ENCODE peak calls at places on chromosomes 2 and 18, in four cellular contexts. One of them, this sample, is unnamed.

GRCh38 chr18:41982942-41983660 is 28.1 kb downstream of the PIK3C3 start:
- DNase-seq in GM18507: peak; percentile 3
- DNase-seq in activated CD8-positive, alpha-beta memory T cell treated with anti-CD3 and anti-CD28 coated beads for 24 hours: no peak
- DNase-seq in Kasumi-1: no peak
- DNase-seq in this sample: no peak

GRCh38 chr2:176099737-176100546 is at the start of gene HOXD12:
- DNase-seq in activated CD8-positive, alpha-beta memory T cell treated with anti-CD3 and anti-CD28 coated beads for 24 hours: peak; percentile 56
- DNase-seq in Kasumi-1: no peak
- DNase-seq in GM18507: no peak
- DNase-seq in this sample: no peak

GRCh38 chr2:57943271-57943670 is 103.3 kb upstream of the VRK2 start:
- DNase-seq in activated CD8-positive, alpha-beta memory T cell treated with anti-CD3 and anti-CD28 coated beads for 24 hours: no peak
- DNase-seq in Kasumi-1: no peak
- DNase-seq in GM18507: no peak
- DNase-seq in this sample: no peak

GRCh38 chr2:69989017-69989416 is 27.6 kb upstream of the ASPRV1 start:
- DNase-seq in GM18507: no peak
- DNase-seq in Kasumi-1: no peak
- DNase-seq in activated CD8-positive, alpha-beta memory T cell treated with anti-CD3 and anti-CD28 coated beads for 24 hours: no peak
- DNase-seq in this sample: no peak

GRCh38 chr18:60692277-60692676 is 319.7 kb upstream of the MC4R start:
- DNase-seq in activated CD8-positive, alpha-beta memory T cell treated with anti-CD3 and anti-CD28 coated beads for 24 hours: no peak
- DNase-seq in Kasumi-1: no peak
- DNase-seq in GM18507: no peak
- DNase-seq in this sample: no peak

GRCh38 chr2:129796801-129797488 is 182.5 kb upstream of the RAB6C start:
- DNase-seq in activated CD8-positive, alpha-beta memory T cell treated with anti-CD3 and anti-CD28 coated beads for 24 hours: no peak
- DNase-seq in Kasumi-1: no peak
- DNase-seq in GM18507: no peak
- DNase-seq in this sample: no peak

GRCh38 chr2:95670167-95670566 is 78.4 kb downstream of the TRIM43 start:
- DNase-seq in GM18507: no peak
- DNase-seq in activated CD8-positive, alpha-beta memory T cell treated with anti-CD3 and anti-CD28 coated beads for 24 hours: no peak
- DNase-seq in Kasumi-1: no peak
- DNase-seq in this sample: no peak

GRCh38 chr2:18593496-18593895 is 4.1 kb upstream of the NT5C1B start:
- DNase-seq in activated CD8-positive, alpha-beta memory T cell treated with anti-CD3 and anti-CD28 coated beads for 24 hours: no peak
- DNase-seq in GM18507: no peak
- DNase-seq in Kasumi-1: no peak
- DNase-seq in this sample: no peak

GRCh38 chr2:179031731-179032408 is 18.1 kb downstream of the CCDC141 start:
- DNase-seq in activated CD8-positive, alpha-beta memory T cell treated with anti-CD3 and anti-CD28 coated beads for 24 hours: peak; percentile 79
- DNase-seq in Kasumi-1: peak; percentile 78
- DNase-seq in GM18507: no peak
- DNase-seq in this sample: no peak

GRCh38 chr2:2703127-2703526 is 372.1 kb upstream of the MYT1L start:
- DNase-seq in GM18507: no peak
- DNase-seq in activated CD8-positive, alpha-beta memory T cell treated with anti-CD3 and anti-CD28 coated beads for 24 hours: no peak
- DNase-seq in Kasumi-1: no peak
- DNase-seq in this sample: no peak

GRCh38 chr2:209614630-209615369 is 156.8 kb upstream of the UNC80 start:
- DNase-seq in activated CD8-positive, alpha-beta memory T cell treated with anti-CD3 and anti-CD28 coated beads for 24 hours: no peak
- DNase-seq in GM18507: no peak
- DNase-seq in Kasumi-1: no peak
- DNase-seq in this sample: no peak

GRCh38 chr18:40366521-40366920 is 1588.5 kb upstream of the PIK3C3 start:
- DNase-seq in GM18507: no peak
- DNase-seq in Kasumi-1: no peak
- DNase-seq in activated CD8-positive, alpha-beta memory T cell treated with anti-CD3 and anti-CD28 coated beads for 24 hours: no peak
- DNase-seq in this sample: no peak

GRCh38 chr18:63199743-63200241 is 119.8 kb downstream of the BCL2 start:
- DNase-seq in activated CD8-positive, alpha-beta memory T cell treated with anti-CD3 and anti-CD28 coated beads for 24 hours: peak; percentile 75
- DNase-seq in GM18507: no peak
- DNase-seq in Kasumi-1: peak; percentile 20
- DNase-seq in this sample: no peak

GRCh38 chr2:226835420-226835795 is 446 bp upstream of the RHBDD1 start:
- DNase-seq in Kasumi-1: peak; percentile 40
- DNase-seq in activated CD8-positive, alpha-beta memory T cell treated with anti-CD3 and anti-CD28 coated beads for 24 hours: no peak
- DNase-seq in GM18507: no peak
- DNase-seq in this sample: no peak

GRCh38 chr2:230866704-230867561 is 2.2 kb downstream of the ITM2C start:
- DNase-seq in GM18507: no peak
- DNase-seq in activated CD8-positive, alpha-beta memory T cell treated with anti-CD3 and anti-CD28 coated beads for 24 hours: peak; percentile 83
- DNase-seq in Kasumi-1: peak; percentile 28
- DNase-seq in this sample: no peak

GRCh38 chr2:46066591-46066990 is 230.6 kb upstream of the EPAS1 start:
- DNase-seq in Kasumi-1: no peak
- DNase-seq in activated CD8-positive, alpha-beta memory T cell treated with anti-CD3 and anti-CD28 coated beads for 24 hours: no peak
- DNase-seq in GM18507: no peak
- DNase-seq in this sample: no peak

GRCh38 chr2:69453475-69454129 is 16.4 kb upstream of the NFU1 start:
- DNase-seq in GM18507: peak; percentile 20
- DNase-seq in Kasumi-1: no peak
- DNase-seq in activated CD8-positive, alpha-beta memory T cell treated with anti-CD3 and anti-CD28 coated beads for 24 hours: no peak
- DNase-seq in this sample: no peak

GRCh38 chr2:3597567-3597966 is 2.7 kb downstream of the COLEC11 start:
- DNase-seq in GM18507: no peak
- DNase-seq in Kasumi-1: no peak
- DNase-seq in activated CD8-positive, alpha-beta memory T cell treated with anti-CD3 and anti-CD28 coated beads for 24 hours: no peak
- DNase-seq in this sample: peak; percentile 48

GRCh38 chr18:28175930-28176673 is 828 bp downstream of the CDH2 start:
- DNase-seq in activated CD8-positive, alpha-beta memory T cell treated with anti-CD3 and anti-CD28 coated beads for 24 hours: no peak
- DNase-seq in Kasumi-1: no peak
- DNase-seq in GM18507: no peak
- DNase-seq in this sample: no peak

GRCh38 chr2:176085861-176086771 is 2.4 kb upstream of the EVX2 start:
- DNase-seq in Kasumi-1: peak; percentile 57
- DNase-seq in GM18507: no peak
- DNase-seq in activated CD8-positive, alpha-beta memory T cell treated with anti-CD3 and anti-CD28 coated beads for 24 hours: peak; percentile 52
- DNase-seq in this sample: no peak

GRCh38 chr2:215189393-215189792 is 51.0 kb upstream of the ABCA12 start:
- DNase-seq in GM18507: no peak
- DNase-seq in activated CD8-positive, alpha-beta memory T cell treated with anti-CD3 and anti-CD28 coated beads for 24 hours: no peak
- DNase-seq in Kasumi-1: no peak
- DNase-seq in this sample: no peak

GRCh38 chr2:134232868-134233732 is 20.8 kb upstream of the MGAT5 start:
- DNase-seq in activated CD8-positive, alpha-beta memory T cell treated with anti-CD3 and anti-CD28 coated beads for 24 hours: no peak
- DNase-seq in Kasumi-1: peak; percentile 62
- DNase-seq in GM18507: no peak
- DNase-seq in this sample: no peak

GRCh38 chr18:59516356-59517155 is 157.5 kb upstream of the LMAN1 start:
- DNase-seq in GM18507: no peak
- DNase-seq in activated CD8-positive, alpha-beta memory T cell treated with anti-CD3 and anti-CD28 coated beads for 24 hours: no peak
- DNase-seq in Kasumi-1: no peak
- DNase-seq in this sample: peak; percentile 79

GRCh38 chr2:229431331-229431954 is 160.4 kb upstream of the PID1 start:
- DNase-seq in activated CD8-positive, alpha-beta memory T cell treated with anti-CD3 and anti-CD28 coated beads for 24 hours: no peak
- DNase-seq in Kasumi-1: peak; percentile 22
- DNase-seq in GM18507: no peak
- DNase-seq in this sample: no peak